ENCODE peak calls at places on chromosomes 1 and 21, in seven cellular contexts. U is stimulated activated CD4-positive, alpha-beta T cell treated with anti-CD3 and anti-CD28 coated beads, Interleukin-1b, Interleukin-23, amount 100 ng/mL, for 1 hour; Y is NCI-H774; T is NCI-H1092; F is GM12892; R is KG1; L is activated CD4-positive, alpha-beta T cell treated with anti-CD3 and anti-CD28 coated beads, Interleukin-2, amount 50 U/mL, for 1 hour. X is an unnamed sample.

GRCh38 chr1:151061012-151061401 is 810 bp downstream of the MLLT11 start:
- DNase-seq in Y (peak), L (no peak), T (peak), F (no peak), U (no peak), R (peak), X (no peak)

GRCh38 chr21:36005018-36005417 is 55.3 kb downstream of the SETD4 start:
- DNase-seq in T (no peak), R (no peak), U (no peak), F (no peak), L (no peak), Y (peak), X (no peak)

GRCh38 chr1:18055181-18055580 is 52.4 kb upstream of the IGSF21 start:
- DNase-seq in F (no peak), U (no peak), T (no peak), L (no peak), R (no peak), Y (no peak), X (no peak)

GRCh38 chr1:68230901-68231626 is 1.3 kb downstream of the WLS start:
- DNase-seq in Y (no peak), R (no peak), F (no peak), L (no peak), T (no peak), U (no peak), X (no peak)

GRCh38 chr1:176102700-176103244 is 104.3 kb downstream of the COP1 start:
- DNase-seq in Y (no peak), L (no peak), T (no peak), F (no peak), U (no peak), R (no peak), X (no peak)

GRCh38 chr1:173140733-173141132 is 66.4 kb downstream of the TNFSF4 start:
- DNase-seq in T (no peak), R (no peak), L (no peak), F (no peak), U (no peak), Y (no peak), X (no peak)

GRCh38 chr1:41866285-41866684 is 52.4 kb downstream of the HIVEP3 start:
- DNase-seq in R (no peak), U (no peak), T (no peak), Y (no peak), L (no peak), F (no peak), X (no peak)

GRCh38 chr1:219304227-219305226 is 130.8 kb downstream of the LYPLAL1 start:
- DNase-seq in R (no peak), F (no peak), L (no peak), T (peak), U (no peak), Y (no peak), X (no peak)

GRCh38 chr1:19645544-19646252 is 1.6 kb downstream of the NBL1 start:
- DNase-seq in T (no peak), R (no peak), Y (no peak), U (no peak), F (no peak), L (no peak), X (no peak)

GRCh38 chr1:226121587-226122400 is 59.3 kb downstream of the H3-3A start:
- DNase-seq in T (peak), F (peak), L (peak), U (peak), Y (peak), R (peak), X (no peak)

GRCh38 chr1:2214541-2215241 is 13.4 kb upstream of the SKI start:
- DNase-seq in R (no peak), U (no peak), T (no peak), L (no peak), Y (no peak), F (no peak), X (no peak)

GRCh38 chr1:235736263-235736662 is 86.7 kb upstream of the GNG4 start:
- DNase-seq in R (no peak), U (no peak), Y (no peak), T (no peak), L (no peak), F (no peak), X (no peak)

GRCh38 chr1:35809156-35810095 is 1.6 kb downstream of the AGO4 start:
- DNase-seq in T (no peak), F (no peak), U (no peak), L (no peak), Y (no peak), R (no peak), X (no peak)

GRCh38 chr1:56911098-56911497 is 54.7 kb downstream of the C8B start:
- DNase-seq in T (no peak), F (no peak), L (no peak), U (no peak), R (no peak), Y (no peak), X (no peak)

GRCh38 chr21:43684424-43684823 is 25.1 kb downstream of the RRP1B start:
- DNase-seq in R (no peak), T (no peak), L (no peak), U (no peak), F (no peak), Y (no peak), X (no peak)

GRCh38 chr1:62057230-62057629 is 137.4 kb upstream of the L1TD1 start:
- DNase-seq in R (no peak), Y (no peak), L (no peak), F (no peak), T (no peak), U (no peak), X (no peak)

GRCh38 chr1:149849947-149850360 is 49.4 kb upstream of the BOLA1 start:
- DNase-seq in F (no peak), L (no peak), T (no peak), Y (no peak), U (no peak), R (no peak), X (no peak)

GRCh38 chr1:234539666-234540403 is 60.9 kb upstream of the TARBP1 start:
- DNase-seq in T (no peak), F (no peak), L (no peak), Y (no peak), U (no peak), R (no peak), X (no peak)

GRCh38 chr21:32929633-32930038 is 96.1 kb upstream of the OLIG2 start:
- DNase-seq in Y (no peak), L (no peak), U (no peak), R (no peak), T (no peak), F (peak), X (no peak)

GRCh38 chr1:180896161-180896560 is 16.5 kb upstream of the KIAA1614 start:
- DNase-seq in U (no peak), T (no peak), R (no peak), L (no peak), F (no peak), Y (no peak), X (no peak)

GRCh38 chr1:157377216-157377821 is 175.0 kb downstream of the FCRL5 start:
- DNase-seq in R (peak), U (no peak), F (no peak), Y (peak), T (peak), L (no peak), X (peak)

GRCh38 chr21:15967661-15968060 is 237.9 kb downstream of the USP25 start:
- DNase-seq in L (no peak), F (no peak), R (no peak), T (no peak), Y (no peak), U (no peak), X (no peak)

GRCh38 chr1:77026126-77026525 is 158.8 kb downstream of the ST6GALNAC5 start:
- DNase-seq in F (no peak), Y (no peak), U (no peak), T (no peak), R (no peak), L (no peak), X (no peak)

GRCh38 chr1:184287001-184287400 is 99.8 kb upstream of the C1orf21 start:
- DNase-seq in T (no peak), U (no peak), R (no peak), Y (no peak), L (no peak), F (no peak), X (no peak)

GRCh38 chr1:41454406-41454805 is 30.1 kb downstream of the EDN2 start:
- DNase-seq in R (no peak), F (no peak), U (no peak), L (no peak), T (no peak), Y (peak), X (no peak)

GRCh38 chr1:181135462-181135781 is 46.9 kb downstream of the IER5 start:
- DNase-seq in F (no peak), Y (no peak), L (peak), T (no peak), U (no peak), R (no peak), X (no peak)

GRCh38 chr1:154972517-154973343 is 1.8 kb upstream of the CKS1B start:
- DNase-seq in R (no peak), Y (no peak), U (no peak), L (no peak), F (no peak), T (no peak), X (no peak)

GRCh38 chr21:30839304-30839703 is 9.7 kb upstream of the KRTAP7-1 start:
- DNase-seq in L (peak), U (no peak), T (no peak), Y (no peak), F (no peak), R (no peak), X (no peak)

GRCh38 chr1:29324771-29325351 is 88.5 kb downstream of the PTPRU start:
- DNase-seq in F (no peak), U (no peak), T (no peak), R (no peak), Y (no peak), L (no peak), X (no peak)

GRCh38 chr21:39599191-39599966 is 13.4 kb upstream of the B3GALT5 start:
- DNase-seq in R (no peak), U (no peak), Y (no peak), F (no peak), L (no peak), T (no peak), X (no peak)

GRCh38 chr1:22121421-22121911 is 21.4 kb downstream of the WNT4 start:
- DNase-seq in U (no peak), F (no peak), T (no peak), R (no peak), L (no peak), Y (no peak), X (no peak)

X was measured in C1 segment of cervical spinal cord.